ENCODE peak calls at places on chromosomes 5 and 9, in six cellular contexts. One of them, this sample, is unnamed.

GRCh38 chr9:89606567-89607311 is 1.9 kb downstream of the GADD45G start:
- DNase-seq in adrenal gland: peak
- DNase-seq in HepG2: no peak
- DNase-seq in IMR-90: peak
- DNase-seq in Peyer's patch: peak
- DNase-seq in stomach: peak
- DNase-seq in this sample: peak

GRCh38 chr5:147410496-147411395 is 99.1 kb downstream of the DPYSL3 start:
- DNase-seq in stomach: no peak
- DNase-seq in HepG2: no peak
- DNase-seq in IMR-90: no peak
- DNase-seq in Peyer's patch: no peak
- DNase-seq in adrenal gland: no peak
- DNase-seq in this sample: no peak

GRCh38 chr5:142014911-142015584 is 2.2 kb upstream of the GNPDA1 start:
- DNase-seq in adrenal gland: peak
- DNase-seq in HepG2: peak
- DNase-seq in IMR-90: peak
- DNase-seq in stomach: no peak
- DNase-seq in Peyer's patch: no peak
- DNase-seq in this sample: peak

GRCh38 chr5:111869681-111870080 is 112.7 kb upstream of the NREP start:
- DNase-seq in stomach: no peak
- DNase-seq in IMR-90: peak
- DNase-seq in HepG2: no peak
- DNase-seq in adrenal gland: no peak
- DNase-seq in Peyer's patch: no peak
- DNase-seq in this sample: no peak

GRCh38 chr5:96235008-96235910 is 197.8 kb downstream of the PCSK1 start:
- DNase-seq in stomach: no peak
- DNase-seq in HepG2: no peak
- DNase-seq in IMR-90: peak
- DNase-seq in adrenal gland: no peak
- DNase-seq in Peyer's patch: no peak
- DNase-seq in this sample: no peak

GRCh38 chr5:151798674-151799073 is 26.9 kb downstream of the G3BP1 start:
- DNase-seq in adrenal gland: no peak
- DNase-seq in HepG2: no peak
- DNase-seq in stomach: no peak
- DNase-seq in Peyer's patch: no peak
- DNase-seq in IMR-90: no peak
- DNase-seq in this sample: no peak

GRCh38 chr9:136012651-136013050 is 51.5 kb upstream of the UBAC1 start:
- DNase-seq in IMR-90: peak
- DNase-seq in stomach: no peak
- DNase-seq in HepG2: no peak
- DNase-seq in Peyer's patch: no peak
- DNase-seq in adrenal gland: peak
- DNase-seq in this sample: no peak

GRCh38 chr5:110963495-110963894 is 108.0 kb upstream of the TSLP start:
- DNase-seq in IMR-90: no peak
- DNase-seq in adrenal gland: no peak
- DNase-seq in stomach: no peak
- DNase-seq in Peyer's patch: no peak
- DNase-seq in HepG2: no peak
- DNase-seq in this sample: no peak

GRCh38 chr9:16515879-16516289 is 354.6 kb downstream of the BNC2 start:
- DNase-seq in Peyer's patch: no peak
- DNase-seq in stomach: no peak
- DNase-seq in IMR-90: peak
- DNase-seq in adrenal gland: no peak
- DNase-seq in HepG2: no peak
- DNase-seq in this sample: no peak

GRCh38 chr9:122580360-122580759 is 2.8 kb downstream of the OR1L8 start:
- DNase-seq in adrenal gland: no peak
- DNase-seq in stomach: no peak
- DNase-seq in Peyer's patch: no peak
- DNase-seq in HepG2: no peak
- DNase-seq in IMR-90: peak
- DNase-seq in this sample: no peak

GRCh38 chr5:1594336-1595106 is 70.8 kb upstream of the LPCAT1 start:
- DNase-seq in Peyer's patch: peak
- DNase-seq in stomach: peak
- DNase-seq in IMR-90: no peak
- DNase-seq in HepG2: peak
- DNase-seq in adrenal gland: peak
- DNase-seq in this sample: no peak

GRCh38 chr9:14320272-14321245 is 6.6 kb upstream of the NFIB start:
- DNase-seq in stomach: peak
- DNase-seq in IMR-90: peak
- DNase-seq in HepG2: no peak
- DNase-seq in Peyer's patch: peak
- DNase-seq in adrenal gland: no peak
- DNase-seq in this sample: peak

GRCh38 chr9:3980771-3981170 is 319.1 kb downstream of the GLIS3 start:
- DNase-seq in HepG2: no peak
- DNase-seq in stomach: no peak
- DNase-seq in IMR-90: peak
- DNase-seq in adrenal gland: no peak
- DNase-seq in Peyer's patch: no peak
- DNase-seq in this sample: no peak

GRCh38 chr9:133809335-133809734 is 71.2 kb upstream of the SARDH start:
- DNase-seq in IMR-90: no peak
- DNase-seq in HepG2: no peak
- DNase-seq in adrenal gland: no peak
- DNase-seq in stomach: no peak
- DNase-seq in Peyer's patch: no peak
- DNase-seq in this sample: no peak

GRCh38 chr5:180723936-180724335 is 15.9 kb downstream of the OR2Y1 start:
- DNase-seq in stomach: no peak
- DNase-seq in IMR-90: no peak
- DNase-seq in Peyer's patch: no peak
- DNase-seq in HepG2: no peak
- DNase-seq in adrenal gland: no peak
- DNase-seq in this sample: no peak

GRCh38 chr5:179307006-179307800 is 38.1 kb downstream of the ADAMTS2 start:
- DNase-seq in IMR-90: peak
- DNase-seq in adrenal gland: no peak
- DNase-seq in stomach: no peak
- DNase-seq in Peyer's patch: no peak
- DNase-seq in HepG2: no peak
- DNase-seq in this sample: no peak

GRCh38 chr9:72931437-72931836 is 21.4 kb downstream of the ALDH1A1 start:
- DNase-seq in adrenal gland: no peak
- DNase-seq in IMR-90: no peak
- DNase-seq in HepG2: no peak
- DNase-seq in Peyer's patch: no peak
- DNase-seq in stomach: no peak
- DNase-seq in this sample: no peak

GRCh38 chr9:137453643-137454081 is 5.5 kb downstream of the NSMF start:
- DNase-seq in stomach: peak
- DNase-seq in IMR-90: peak
- DNase-seq in adrenal gland: peak
- DNase-seq in HepG2: peak
- DNase-seq in Peyer's patch: peak
- DNase-seq in this sample: peak

DNA sequence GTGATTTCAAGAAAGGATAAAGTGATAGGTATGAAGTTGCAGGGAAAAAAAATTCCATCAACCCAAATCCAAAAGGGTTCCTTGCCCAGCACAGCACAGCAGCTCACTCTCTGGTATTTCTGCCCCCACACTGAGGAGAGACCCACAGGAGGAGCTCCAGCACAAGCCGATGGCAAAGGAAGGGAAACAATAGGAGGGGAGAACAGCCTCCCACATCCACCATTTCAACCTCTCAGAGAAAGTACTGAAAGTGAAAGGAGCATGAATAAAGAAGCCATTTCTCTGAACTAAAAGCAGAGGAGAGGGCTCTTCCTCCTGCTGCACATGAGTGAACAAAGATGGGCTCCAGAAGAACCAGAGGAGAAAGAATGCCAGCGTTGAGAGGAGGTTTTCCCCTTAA is 54.9 kb upstream of the ZSWIM6 start:
- DNase-seq in adrenal gland: no peak
- DNase-seq in stomach: no peak
- DNase-seq in HepG2: peak
- DNase-seq in IMR-90: peak
- DNase-seq in Peyer's patch: no peak
- DNase-seq in this sample: no peak
- TF ChIP-seq CTCF in adrenal gland: no peak
- TF ChIP-seq CTCF in stomach: peak
- TF ChIP-seq CTCF in HepG2: peak
- TF ChIP-seq CTCF in IMR-90: peak
- TF ChIP-seq CTCF in Peyer's patch: no peak
- TF ChIP-seq CTCF in this sample: no peak

GRCh38 chr9:94150890-94151660 is 66.8 kb downstream of the PTPDC1 start:
- DNase-seq in HepG2: peak
- DNase-seq in IMR-90: no peak
- DNase-seq in Peyer's patch: no peak
- DNase-seq in adrenal gland: no peak
- DNase-seq in stomach: no peak
- DNase-seq in this sample: no peak

GRCh38 chr9:94150279-94150828 is 66.1 kb downstream of the PTPDC1 start:
- DNase-seq in IMR-90: no peak
- DNase-seq in adrenal gland: no peak
- DNase-seq in HepG2: no peak
- DNase-seq in stomach: no peak
- DNase-seq in Peyer's patch: no peak
- DNase-seq in this sample: no peak

GRCh38 chr9:94157408-94157801 is 73.1 kb downstream of the PTPDC1 start:
- DNase-seq in HepG2: no peak
- DNase-seq in stomach: no peak
- DNase-seq in adrenal gland: no peak
- DNase-seq in Peyer's patch: no peak
- DNase-seq in IMR-90: no peak
- DNase-seq in this sample: no peak

GRCh38 chr9:94156549-94157407 is 72.5 kb downstream of the PTPDC1 start:
- DNase-seq in IMR-90: peak
- DNase-seq in stomach: peak
- DNase-seq in HepG2: peak
- DNase-seq in adrenal gland: peak
- DNase-seq in Peyer's patch: peak
- DNase-seq in this sample: peak

GRCh38 chr9:94153905-94154304 is 69.6 kb downstream of the PTPDC1 start:
- DNase-seq in HepG2: no peak
- DNase-seq in adrenal gland: no peak
- DNase-seq in Peyer's patch: peak
- DNase-seq in stomach: no peak
- DNase-seq in IMR-90: no peak
- DNase-seq in this sample: no peak
- TF ChIP-seq POLR2A in HepG2: no peak
- TF ChIP-seq POLR2A in adrenal gland: no peak
- TF ChIP-seq POLR2A in Peyer's patch: no peak
- TF ChIP-seq POLR2A in stomach: no peak
- TF ChIP-seq POLR2A in IMR-90: no peak
- TF ChIP-seq POLR2A in this sample: no peak

GRCh38 chr9:121556082-121556481 is 56.4 kb upstream of the GGTA1 start:
- DNase-seq in Peyer's patch: no peak
- DNase-seq in HepG2: no peak
- DNase-seq in IMR-90: no peak
- DNase-seq in stomach: no peak
- DNase-seq in adrenal gland: no peak
- DNase-seq in this sample: no peak

GRCh38 chr9:121551985-121552753 is 52.5 kb upstream of the GGTA1 start:
- DNase-seq in Peyer's patch: no peak
- DNase-seq in IMR-90: no peak
- DNase-seq in stomach: no peak
- DNase-seq in HepG2: no peak
- DNase-seq in adrenal gland: no peak
- DNase-seq in this sample: no peak

GRCh38 chr9:121545875-121546423 is 46.3 kb upstream of the GGTA1 start:
- DNase-seq in Peyer's patch: peak
- DNase-seq in HepG2: peak
- DNase-seq in IMR-90: peak
- DNase-seq in adrenal gland: peak
- DNase-seq in stomach: peak
- DNase-seq in this sample: peak

GRCh38 chr9:121550041-121550440 is 50.4 kb upstream of the GGTA1 start:
- DNase-seq in adrenal gland: no peak
- DNase-seq in stomach: no peak
- DNase-seq in Peyer's patch: no peak
- DNase-seq in HepG2: no peak
- DNase-seq in IMR-90: no peak
- DNase-seq in this sample: no peak

DNA sequence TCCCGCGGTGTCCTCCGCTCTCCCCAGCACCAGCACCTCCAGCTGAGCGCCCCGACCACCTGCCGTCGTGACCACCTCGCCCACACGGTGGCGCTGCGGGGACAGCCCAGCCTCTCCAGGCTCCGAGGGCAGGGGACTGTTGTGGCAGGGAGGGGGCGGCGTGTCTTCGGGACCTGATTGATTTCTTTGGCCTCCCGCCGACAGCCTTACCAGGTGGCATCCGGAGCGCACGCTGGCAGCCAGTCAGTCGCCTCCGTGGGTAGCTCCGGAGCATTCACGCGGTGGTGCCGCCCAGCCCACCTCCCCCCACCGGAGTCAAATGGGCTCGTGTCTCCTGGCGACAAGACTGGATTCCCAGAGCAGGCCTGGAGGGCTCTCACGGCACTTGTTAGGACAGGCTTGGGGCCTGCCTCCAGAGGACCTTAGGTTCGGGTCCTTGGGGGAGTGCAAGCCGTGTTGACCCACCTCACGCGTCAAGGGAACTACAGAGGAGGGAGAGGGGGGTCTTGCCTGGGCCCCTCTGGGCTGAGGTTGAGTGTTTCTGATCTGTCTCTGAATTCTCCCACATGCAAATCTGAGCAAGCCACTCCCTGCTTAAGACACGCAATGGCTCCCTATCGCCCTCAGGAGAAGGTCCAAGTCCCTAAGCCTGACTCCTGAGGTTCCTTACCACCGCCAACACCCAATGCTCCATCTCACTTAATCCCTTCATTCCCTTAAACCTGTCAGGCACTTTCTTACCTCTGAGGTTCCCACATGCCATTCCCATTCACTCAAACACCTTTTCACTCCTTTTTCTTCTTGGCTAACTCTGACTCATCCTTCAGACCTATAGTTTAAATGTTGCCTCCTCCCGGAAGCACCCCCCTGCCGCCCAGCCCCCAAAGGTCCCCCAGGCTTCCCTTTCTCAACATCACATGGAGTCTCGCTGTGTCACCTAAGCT is 51.2 kb upstream of the GGTA1 start:
- DNase-seq in IMR-90: peak
- DNase-seq in stomach: peak
- DNase-seq in Peyer's patch: peak
- DNase-seq in adrenal gland: peak
- DNase-seq in HepG2: peak
- DNase-seq in this sample: peak
- H3K4me3 ChIP-seq in IMR-90: peak
- H3K4me3 ChIP-seq in stomach: peak
- H3K4me3 ChIP-seq in Peyer's patch: peak
- H3K4me3 ChIP-seq in adrenal gland: peak
- H3K4me3 ChIP-seq in HepG2: peak
- H3K4me3 ChIP-seq in this sample: no peak

DNA sequence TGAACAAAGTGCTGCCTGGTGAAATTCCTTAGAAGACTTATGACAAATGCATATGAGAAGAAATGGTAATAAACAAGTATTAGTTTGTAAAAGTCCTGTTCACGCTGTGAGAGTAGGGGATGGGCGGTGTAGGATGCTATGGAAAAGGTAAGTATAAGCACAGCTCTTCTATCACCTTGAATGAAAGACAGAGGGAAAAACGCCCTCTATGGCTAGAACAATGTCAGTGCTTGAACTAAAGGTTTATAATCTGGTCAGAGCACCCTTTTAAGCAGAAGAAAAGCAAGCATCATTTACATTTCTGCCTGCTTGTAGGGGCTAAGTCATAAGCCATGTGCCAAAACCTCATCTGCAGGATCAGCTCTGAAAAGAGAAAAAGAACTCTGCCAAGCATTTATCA is 115.2 kb downstream of the LHFPL2 start:
- DNase-seq in stomach: no peak
- DNase-seq in Peyer's patch: no peak
- DNase-seq in IMR-90: peak
- DNase-seq in HepG2: peak
- DNase-seq in adrenal gland: no peak
- DNase-seq in this sample: peak
- TF ChIP-seq CTCF in stomach: no peak
- TF ChIP-seq CTCF in Peyer's patch: peak
- TF ChIP-seq CTCF in IMR-90: peak
- TF ChIP-seq CTCF in HepG2: peak
- TF ChIP-seq CTCF in adrenal gland: peak
- TF ChIP-seq CTCF in this sample: peak

This sample was measured in NB4.